ENCODE peak calls at places on chromosomes 5 and 9, in six cellular contexts. A is H1, S is HCT116, M is SK-N-SH, H is HepG2, W is K562. V is an unnamed sample.

GRCh38 chr9:70814597-70814996 is 306.8 kb downstream of the TRPM3 start:
- DNase-seq in H (no peak), S (no peak), A (peak), W (no peak), M (no peak), V (no peak)

GRCh38 chr5:139638090-139638735 is 9.9 kb upstream of the CXXC5 start:
- DNase-seq in M (peak), W (peak), A (no peak), H (no peak), S (no peak), V (peak)

GRCh38 chr5:140633081-140633471 is at the start of gene CD14:
- DNase-seq in H (peak), S (no peak), A (no peak), M (no peak), W (no peak), V (no peak)

GRCh38 chr5:165029471-165029870 is 1524.1 kb downstream of the MAT2B start:
- DNase-seq in W (no peak), M (peak), H (peak), S (no peak), A (peak), V (peak)

GRCh38 chr9:3173374-3173773 is 329.5 kb upstream of the PUM3 start:
- DNase-seq in H (no peak), M (no peak), S (no peak), W (no peak), A (no peak), V (no peak)

GRCh38 chr5:9408964-9409363 is 136.9 kb downstream of the SEMA5A start:
- DNase-seq in H (no peak), M (no peak), S (no peak), W (no peak), A (no peak), V (no peak)

GRCh38 chr9:100074093-100074492 is 24.7 kb downstream of the ERP44 start:
- DNase-seq in W (peak), S (no peak), A (no peak), H (no peak), M (no peak), V (no peak)

GRCh38 chr9:97759611-97760288 is 62.6 kb upstream of the XPA start:
- DNase-seq in S (no peak), A (no peak), M (no peak), H (peak), W (no peak), V (no peak)

GRCh38 chr5:96657068-96657467 is 5.1 kb upstream of the CAST start:
- DNase-seq in H (peak), W (peak), M (no peak), A (no peak), S (peak), V (peak)

GRCh38 chr5:29822499-29822898 is 1371.0 kb upstream of the CDH6 start:
- DNase-seq in A (no peak), S (no peak), W (no peak), H (no peak), M (no peak), V (no peak)

GRCh38 chr9:137685886-137686420 is 67.1 kb downstream of the EHMT1 start:
- DNase-seq in A (no peak), W (no peak), M (no peak), H (no peak), S (no peak), V (no peak)

GRCh38 chr5:88503065-88503394 is 234.4 kb upstream of the TMEM161B start:
- DNase-seq in A (no peak), H (no peak), S (no peak), M (no peak), W (no peak), V (no peak)

GRCh38 chr5:77866198-77866597 is 90.1 kb upstream of the TBCA start:
- DNase-seq in M (peak), A (no peak), W (no peak), H (no peak), S (no peak), V (no peak)

GRCh38 chr5:157197088-157197487 is 16.4 kb downstream of the ITK start:
- DNase-seq in A (no peak), S (no peak), W (no peak), M (no peak), H (no peak), V (no peak)

GRCh38 chr5:99879791-99880511 is 655.2 kb upstream of the FAM174A start:
- DNase-seq in H (no peak), M (no peak), W (no peak), A (no peak), S (no peak), V (no peak)

GRCh38 chr9:75539558-75539957 is 350.9 kb upstream of the PCSK5 start:
- DNase-seq in A (no peak), H (no peak), M (no peak), S (no peak), W (no peak), V (no peak)

GRCh38 chr5:72508241-72509170 is 1.3 kb upstream of the ZNF366 start:
- DNase-seq in M (no peak), H (no peak), A (no peak), S (no peak), W (no peak), V (no peak)

GRCh38 chr5:33936004-33936380 is 194 bp upstream of the RXFP3 start:
- DNase-seq in W (peak), H (no peak), S (no peak), A (no peak), M (peak), V (peak)

GRCh38 chr5:138936225-138936967 is 61.3 kb upstream of the LRRTM2 start:
- DNase-seq in S (no peak), H (no peak), A (no peak), W (no peak), M (no peak), V (no peak)

GRCh38 chr9:85898288-85898802 is 42.6 kb upstream of the NAA35 start:
- DNase-seq in H (no peak), M (no peak), W (no peak), A (no peak), S (no peak), V (no peak)

GRCh38 chr9:23663125-23663524 is 162.9 kb downstream of the ELAVL2 start:
- DNase-seq in A (no peak), S (no peak), W (no peak), M (no peak), H (no peak), V (no peak)

GRCh38 chr9:32587901-32588300 is 14.9 kb upstream of the NDUFB6 start:
- DNase-seq in S (no peak), M (no peak), H (no peak), W (no peak), A (no peak), V (no peak)

GRCh38 chr9:94936411-94936810 is 209.9 kb downstream of the AOPEP start:
- DNase-seq in M (no peak), A (no peak), W (no peak), H (no peak), S (no peak), V (no peak)

GRCh38 chr9:3459076-3459475 is 66.7 kb downstream of the RFX3 start:
- DNase-seq in M (peak), A (no peak), S (no peak), H (no peak), W (no peak), V (peak)

GRCh38 chr5:132327278-132327959 is 33.2 kb downstream of the SLC22A4 start:
- DNase-seq in H (no peak), S (no peak), A (no peak), W (no peak), M (peak), V (no peak)

GRCh38 chr5:179451099-179451812 is 99.1 kb upstream of the RUFY1 start:
- DNase-seq in S (no peak), H (no peak), A (no peak), M (no peak), W (no peak), V (no peak)

GRCh38 chr5:80959768-80960442 is at the start of gene RASGRF2:
- DNase-seq in A (no peak), S (no peak), H (peak), W (no peak), M (peak), V (no peak)

GRCh38 chr9:124257865-124258764 is at the start of gene NEK6:
- DNase-seq in S (no peak), M (peak), H (no peak), W (peak), A (no peak), V (peak)

GRCh38 chr9:102514541-102514940 is 480.6 kb upstream of the CYLC2 start:
- DNase-seq in M (no peak), H (no peak), A (no peak), W (no peak), S (no peak), V (peak)

GRCh38 chr5:73726071-73726470 is 100.1 kb downstream of the ARHGEF28 start:
- DNase-seq in M (no peak), S (no peak), W (no peak), A (no peak), H (no peak), V (no peak)

GRCh38 chr5:73727470-73727869 is 101.5 kb downstream of the ARHGEF28 start:
- DNase-seq in H (no peak), S (no peak), A (no peak), M (no peak), W (no peak), V (no peak)

GRCh38 chr5:73726606-73727231 is 100.7 kb downstream of the ARHGEF28 start:
- DNase-seq in H (no peak), M (no peak), W (no peak), S (no peak), A (no peak), V (no peak)

GRCh38 chr5:73729329-73729728 is 103.3 kb downstream of the ARHGEF28 start:
- DNase-seq in A (no peak), W (no peak), S (no peak), M (no peak), H (peak), V (no peak)

DNA sequence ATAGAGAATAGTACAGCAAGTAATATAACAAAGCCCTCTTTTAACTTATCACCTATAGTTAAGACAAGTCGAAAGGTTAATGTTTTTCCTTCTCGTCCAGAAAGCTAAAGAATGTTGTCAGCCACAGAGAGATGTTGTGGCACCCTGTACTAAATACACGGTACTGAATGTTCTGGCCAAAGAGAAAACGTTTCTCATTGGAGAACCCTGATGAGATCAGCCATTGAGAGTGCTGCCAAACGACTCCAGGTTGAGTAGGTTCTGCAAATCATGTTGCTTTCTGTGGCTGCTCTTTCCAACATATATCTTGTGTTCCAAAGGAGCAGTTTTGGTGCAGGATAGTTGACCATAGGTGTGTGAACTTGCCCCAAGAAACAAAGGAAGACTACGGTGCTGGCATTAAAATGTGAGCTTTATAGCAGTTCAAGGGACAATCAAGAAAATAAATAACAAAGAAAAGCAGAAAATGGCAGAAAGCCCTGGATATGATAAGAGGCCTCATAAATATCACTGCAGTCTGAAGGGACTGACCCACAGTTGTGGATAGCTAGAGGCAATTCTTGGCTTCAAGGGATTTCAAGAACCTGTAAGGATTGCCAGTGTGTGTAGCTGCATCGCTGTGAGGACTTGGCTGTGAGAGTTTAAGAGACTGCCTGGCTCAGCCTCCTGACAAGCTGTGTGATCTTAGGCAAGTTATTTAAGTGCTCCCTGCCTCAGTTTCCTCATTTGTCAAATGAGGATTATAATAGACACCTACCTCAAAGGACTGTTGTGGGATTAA is 102.7 kb downstream of the ARHGEF28 start:
- DNase-seq in S (no peak), W (no peak), M (no peak), H (no peak), A (no peak), V (no peak)
- TF ChIP-seq JUND in S (no peak), W (no peak), M (no peak), H (no peak), A (no peak), V (no peak)

GRCh38 chr5:141779642-141780041 is 97.6 kb upstream of the ARAP3 start:
- DNase-seq in A (no peak), M (no peak), S (no peak), H (no peak), W (no peak), V (no peak)

GRCh38 chr5:141778683-141779082 is 96.7 kb upstream of the ARAP3 start:
- DNase-seq in W (no peak), H (no peak), S (no peak), M (no peak), A (no peak), V (no peak)

GRCh38 chr5:141777130-141777529 is 95.1 kb upstream of the ARAP3 start:
- DNase-seq in H (no peak), M (no peak), A (no peak), W (no peak), S (no peak), V (no peak)

GRCh38 chr5:141777711-141778110 is 95.7 kb upstream of the ARAP3 start:
- DNase-seq in M (no peak), S (no peak), W (no peak), H (no peak), A (no peak), V (no peak)

DNA sequence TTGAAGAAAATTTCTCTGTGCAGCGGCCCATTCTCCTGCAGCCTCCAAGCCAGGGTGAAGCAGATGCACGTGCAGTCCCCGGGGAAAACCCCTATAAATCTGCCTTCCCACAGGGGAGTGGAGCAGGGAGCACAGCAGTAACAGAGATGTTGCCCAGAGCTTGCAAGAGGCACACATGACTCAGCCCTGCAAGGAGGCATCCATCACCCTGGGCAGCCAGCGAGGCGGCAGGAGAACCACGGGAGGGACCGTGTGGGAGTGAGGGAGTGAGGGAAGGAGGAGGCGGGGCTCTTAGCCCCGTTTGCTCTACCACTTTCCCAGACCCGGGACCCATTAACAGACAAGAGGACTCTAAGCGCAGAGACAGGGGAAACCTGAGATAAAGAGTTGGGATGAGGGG is 96.2 kb upstream of the ARAP3 start:
- DNase-seq in W (no peak), M (no peak), A (no peak), S (no peak), H (no peak), V (no peak)
- TF ChIP-seq JUND in W (no peak), M (peak), A (no peak), S (no peak), H (no peak), V (no peak)

DNA sequence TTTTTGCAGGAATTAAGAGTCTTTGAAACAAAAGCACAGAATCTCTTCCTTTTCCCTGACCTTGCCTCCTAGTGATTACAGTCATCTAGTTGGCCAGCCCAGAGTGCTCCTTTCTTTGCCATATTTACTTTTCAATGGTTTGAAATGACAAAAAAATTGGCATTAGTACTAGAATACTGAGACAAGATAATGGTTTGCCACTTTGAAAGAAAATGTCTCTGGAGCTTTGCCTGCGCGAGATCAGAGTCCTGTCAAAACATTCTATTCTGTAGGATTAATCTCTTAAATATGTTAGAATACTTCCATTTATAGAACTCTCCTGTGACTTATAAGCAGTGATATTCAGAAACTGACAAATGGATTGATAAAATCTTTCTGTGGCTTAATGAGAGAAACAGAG is 484.0 kb upstream of the IZUMO3 start:
- DNase-seq in M (no peak), H (no peak), S (no peak), W (no peak), A (no peak), V (no peak)
- TF ChIP-seq JUND in M (no peak), H (no peak), S (no peak), W (no peak), A (no peak), V (no peak)

GRCh38 chr9:90970603-90971002 is 169.0 kb downstream of the SYK start:
- DNase-seq in S (no peak), H (no peak), A (no peak), M (no peak), W (no peak), V (no peak)

GRCh38 chr9:90966475-90967150 is 165.0 kb downstream of the SYK start:
- DNase-seq in S (no peak), A (no peak), W (no peak), M (no peak), H (no peak), V (no peak)

GRCh38 chr9:90967171-90967570 is 165.6 kb downstream of the SYK start:
- DNase-seq in M (no peak), S (no peak), A (no peak), W (no peak), H (no peak), V (no peak)

GRCh38 chr9:90972057-90972456 is 170.4 kb downstream of the SYK start:
- DNase-seq in M (no peak), S (no peak), W (no peak), A (no peak), H (no peak), V (no peak)

GRCh38 chr9:90969021-90969675 is 167.5 kb downstream of the SYK start:
- DNase-seq in S (no peak), H (no peak), A (no peak), M (no peak), W (no peak), V (no peak)
- TF ChIP-seq JUND in S (no peak), H (no peak), A (no peak), M (no peak), W (no peak), V (no peak)

DNA sequence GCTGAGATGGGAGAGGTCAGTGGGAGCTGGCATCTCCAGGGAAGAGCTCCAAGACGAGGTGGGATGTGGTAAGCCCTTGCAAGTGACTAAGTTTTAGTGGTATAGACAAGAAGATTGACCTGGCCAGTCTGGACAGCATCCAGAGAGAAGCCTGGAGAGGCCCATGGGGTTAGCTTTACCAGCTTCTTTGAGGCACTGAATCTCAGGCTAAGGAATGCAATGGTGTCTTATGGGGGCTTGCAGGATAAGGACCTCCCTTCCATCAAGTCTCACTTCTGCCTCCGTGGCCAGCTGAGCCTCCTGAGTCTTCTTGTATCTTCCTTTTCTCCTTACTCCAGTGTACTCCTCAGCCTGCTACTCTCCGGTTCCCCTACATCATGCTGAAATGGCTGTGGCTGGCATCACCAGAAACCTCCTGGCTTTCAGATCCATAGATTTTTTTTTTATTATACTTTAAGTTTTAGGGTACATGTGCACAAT is 56.5 kb upstream of the JADE2 start:
- DNase-seq in H (no peak), W (no peak), M (no peak), A (no peak), S (no peak), V (no peak)
- TF ChIP-seq JUND in H (no peak), W (no peak), M (no peak), A (no peak), S (no peak), V (no peak)

V was measured in T47D.